ENCODE peak calls at places on chromosomes 12 and 14, in eight cellular contexts. Z is right atrium auricular region, A is upper lobe of left lung, D is mammary epithelial cell, Y is upper lobe of right lung, O is neural crest cell, T is MCF 10A, N is AG09319. K is an unnamed sample.

GRCh38 chr12:64893961-64894360 is 69.5 kb downstream of the TBC1D30 start:
- DNase-seq in Z (no peak), A (no peak), D (peak), Y (no peak), O (no peak), T (peak), N (peak), K (no peak)

GRCh38 chr12:116455540-116456306 is 103.5 kb upstream of the MAP1LC3B2 start:
- DNase-seq in Z (peak), A (peak), D (peak), Y (no peak), O (peak), T (peak), N (peak), K (no peak)

GRCh38 chr14:34452258-34452822 is 9.7 kb downstream of the SPTSSA start:
- DNase-seq in Z (no peak), A (no peak), D (no peak), Y (no peak), O (no peak), T (no peak), N (no peak), K (no peak)

GRCh38 chr12:49974231-49974675 is 1.5 kb downstream of the AQP6 start:
- DNase-seq in Z (peak), A (peak), D (no peak), Y (peak), O (peak), T (no peak), N (peak), K (no peak)

GRCh38 chr12:105224399-105224798 is 11.6 kb downstream of the APPL2 start:
- DNase-seq in Z (no peak), A (no peak), D (no peak), Y (no peak), O (no peak), T (no peak), N (no peak), K (no peak)

GRCh38 chr12:42332301-42332894 is 6.4 kb downstream of the PPHLN1 start:
- DNase-seq in Z (no peak), A (no peak), D (peak), Y (no peak), O (no peak), T (peak), N (peak), K (no peak)

GRCh38 chr14:51094901-51095853 is at the start of gene TRIM9:
- DNase-seq in Z (peak), A (peak), D (peak), Y (peak), O (peak), T (peak), N (peak), K (peak)

GRCh38 chr12:57611116-57611809 is at the start of gene ARHGEF25:
- DNase-seq in Z (no peak), A (peak), D (no peak), Y (no peak), O (peak), T (no peak), N (no peak), K (peak)

GRCh38 chr14:52873694-52874093 is 77.2 kb downstream of the FERMT2 start:
- DNase-seq in Z (no peak), A (peak), D (peak), Y (no peak), O (no peak), T (peak), N (peak), K (no peak)

GRCh38 chr12:38123566-38124246 is 192.9 kb upstream of the ALG10B start:
- DNase-seq in Z (no peak), A (no peak), D (no peak), Y (no peak), O (no peak), T (no peak), N (no peak), K (no peak)

GRCh38 chr12:77042834-77043233 is 22.5 kb downstream of the E2F7 start:
- DNase-seq in Z (no peak), A (no peak), D (no peak), Y (no peak), O (no peak), T (no peak), N (no peak), K (no peak)

GRCh38 chr14:30158299-30158698 is 230.7 kb upstream of the PRKD1 start:
- DNase-seq in Z (no peak), A (no peak), D (no peak), Y (no peak), O (no peak), T (no peak), N (no peak), K (no peak)

GRCh38 chr12:45674583-45674982 is 54.9 kb upstream of the ARID2 start:
- DNase-seq in Z (no peak), A (peak), D (peak), Y (peak), O (no peak), T (peak), N (peak), K (no peak)

GRCh38 chr14:98138666-98139065 is 1133.3 kb downstream of the BCL11B start:
- DNase-seq in Z (no peak), A (peak), D (peak), Y (no peak), O (peak), T (peak), N (no peak), K (no peak)

DNA sequence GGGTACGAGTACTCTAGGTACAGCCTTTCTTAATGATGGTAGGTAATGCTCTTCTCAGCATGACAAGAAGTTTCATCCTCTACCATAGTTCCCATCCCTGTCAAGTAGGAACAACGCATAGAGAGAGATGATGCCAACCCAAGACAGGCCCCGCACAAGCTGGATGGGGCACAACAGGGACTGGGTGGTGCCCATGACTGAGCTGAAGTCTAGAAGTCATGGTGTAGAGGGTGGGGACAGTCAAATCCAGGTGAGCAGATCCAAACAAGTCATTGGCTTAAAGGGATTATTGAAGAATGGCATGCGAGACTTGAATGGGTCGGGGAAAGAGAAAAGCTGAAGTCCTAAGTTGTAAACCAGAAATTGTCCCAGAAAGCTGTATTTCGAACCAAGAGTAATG is 84.2 kb upstream of the MDM1 start:
- DNase-seq in Z (no peak), A (no peak), D (no peak), Y (no peak), O (no peak), T (no peak), N (no peak), K (no peak)
- TF ChIP-seq CTCF in Z (no peak), A (no peak), D (no peak), Y (no peak), O (no peak), T (no peak), N (no peak), K (no peak)

DNA sequence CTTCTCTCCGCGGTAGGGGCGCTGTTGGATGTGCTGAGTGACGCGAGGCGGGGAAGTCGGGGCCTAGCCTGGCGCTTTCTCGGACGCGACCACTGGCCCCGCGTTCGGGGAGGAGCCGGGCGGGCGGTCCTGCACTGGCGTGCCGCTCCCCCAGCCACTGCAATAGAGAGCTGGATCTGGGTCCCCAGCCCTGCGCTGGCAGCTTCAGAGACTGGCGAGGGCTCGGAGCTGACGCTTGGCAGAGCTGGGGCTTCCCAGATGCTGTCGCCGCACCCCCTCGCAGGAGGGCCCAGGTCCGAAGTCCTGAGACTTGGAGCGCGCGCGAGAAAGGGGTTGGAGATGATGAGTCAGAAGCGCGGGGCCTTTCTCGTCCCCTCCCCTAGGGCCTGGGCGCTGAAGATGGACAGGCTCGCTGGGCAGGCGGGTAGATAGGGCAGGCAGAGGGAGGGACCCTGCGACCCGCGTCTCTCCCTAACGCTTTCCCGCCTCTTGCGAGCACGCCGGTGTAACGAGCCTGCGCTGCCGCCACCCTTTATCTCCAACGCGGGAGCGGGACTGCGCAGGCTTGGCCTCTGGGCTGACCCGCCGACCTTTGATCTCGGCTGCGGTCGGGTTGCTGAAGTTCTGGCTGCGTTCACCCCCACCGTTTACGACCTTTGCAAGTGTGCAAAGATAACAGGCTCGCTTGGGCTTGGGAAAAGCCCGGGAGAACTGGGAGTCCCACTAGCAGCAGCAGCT is 3.0 kb downstream of the TMEM253 start:
- DNase-seq in Z (peak), A (peak), D (peak), Y (peak), O (peak), T (peak), N (peak), K (peak)
- TF ChIP-seq CTCF in Z (peak), A (peak), D (peak), Y (peak), O (no peak), T (peak), N (peak), K (peak)

DNA sequence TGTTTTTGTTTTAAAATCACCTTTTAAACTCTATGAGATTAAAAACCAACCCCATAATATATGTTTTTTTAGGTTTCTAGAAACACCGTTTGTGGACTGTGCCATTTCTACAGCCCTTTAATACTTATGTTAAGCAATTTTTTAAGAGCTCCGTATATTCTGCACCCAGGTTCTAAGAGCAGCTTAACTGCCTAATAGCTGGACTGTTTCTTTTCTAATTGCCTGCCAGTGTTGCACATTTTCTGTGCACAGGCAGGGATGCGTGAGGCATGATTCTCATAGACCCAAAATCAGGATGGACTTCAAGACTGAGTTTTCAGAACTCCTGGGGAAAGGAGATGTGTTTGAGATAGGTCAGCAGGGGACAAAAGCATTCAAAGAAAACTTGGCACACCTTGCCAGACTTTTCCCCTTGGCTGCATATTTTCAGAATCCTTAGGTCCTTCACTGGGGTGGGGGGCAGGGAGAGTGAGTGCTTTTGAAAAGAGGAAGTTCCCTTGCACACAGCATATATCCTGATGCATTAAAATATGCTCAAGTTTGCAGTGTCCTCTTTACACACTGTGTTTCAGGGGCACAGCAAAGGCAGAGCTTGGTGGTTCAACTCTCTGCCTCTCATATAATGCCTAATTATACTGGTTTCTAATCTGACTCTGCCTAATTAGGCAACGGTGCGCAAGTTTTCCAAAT is 27.9 kb downstream of the TMEM30B start:
- DNase-seq in Z (no peak), A (no peak), D (no peak), Y (no peak), O (no peak), T (no peak), N (no peak), K (no peak)
- TF ChIP-seq CTCF in Z (peak), A (no peak), D (no peak), Y (no peak), O (no peak), T (no peak), N (no peak), K (no peak)

GRCh38 chr12:12890492-12890814 is 909 bp upstream of the GPRC5A start:
- DNase-seq in Z (no peak), A (peak), D (no peak), Y (peak), O (no peak), T (no peak), N (no peak), K (no peak)

GRCh38 chr12:12892670-12893290 is 1.4 kb downstream of the GPRC5A start:
- DNase-seq in Z (no peak), A (peak), D (no peak), Y (peak), O (no peak), T (peak), N (no peak), K (no peak)

GRCh38 chr12:12889701-12890100 is 1.7 kb upstream of the GPRC5A start:
- DNase-seq in Z (no peak), A (no peak), D (no peak), Y (no peak), O (no peak), T (no peak), N (no peak), K (no peak)

GRCh38 chr12:12891646-12892355 is 439 bp downstream of the GPRC5A start:
- DNase-seq in Z (no peak), A (no peak), D (no peak), Y (no peak), O (no peak), T (peak), N (no peak), K (no peak)

DNA sequence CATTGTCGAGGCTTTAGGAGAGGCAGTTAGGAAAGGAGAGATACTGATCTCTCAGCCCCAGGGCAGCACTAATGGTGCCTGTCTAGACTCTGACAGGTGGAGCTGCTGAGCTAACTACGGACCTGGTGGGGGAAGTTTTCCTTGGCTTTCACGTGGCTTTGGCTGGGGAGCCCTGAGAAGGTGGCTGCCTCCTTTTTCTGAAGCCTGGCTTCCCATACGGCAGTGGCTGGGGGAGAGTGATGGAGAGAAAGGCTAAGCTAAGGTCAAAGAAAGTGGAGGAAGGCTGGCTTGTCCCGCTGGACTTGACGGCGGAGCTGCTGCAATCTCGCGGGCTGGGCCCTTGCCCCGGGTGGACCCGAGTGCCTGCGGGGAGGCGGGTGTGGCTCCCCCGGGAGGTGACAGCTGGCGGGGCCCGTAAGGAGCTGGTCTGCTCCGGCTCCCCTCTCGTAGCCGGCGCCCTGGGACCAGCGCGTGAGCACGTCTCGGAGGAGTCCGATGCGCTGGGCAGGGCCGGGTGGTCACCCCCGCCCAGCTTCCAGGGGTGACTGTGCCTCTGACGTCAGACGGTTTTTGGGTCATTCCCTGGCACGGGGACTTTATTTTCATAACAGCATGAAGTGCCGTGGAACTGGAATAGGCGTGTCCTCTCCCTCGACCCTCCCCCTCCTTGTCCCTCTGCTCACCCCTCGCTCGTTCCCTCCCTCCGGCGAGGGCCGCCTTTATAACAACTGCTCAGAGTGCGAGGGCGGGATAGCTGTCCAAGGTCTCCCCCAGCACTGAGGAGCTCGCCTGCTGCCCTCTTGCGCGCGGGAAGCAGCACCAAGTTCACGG is at the start of gene GPRC5A:
- DNase-seq in Z (peak), A (peak), D (peak), Y (peak), O (peak), T (peak), N (peak), K (peak)
- TF ChIP-seq CTCF in Z (peak), A (no peak), D (no peak), Y (peak), O (no peak), T (peak), N (peak), K (peak)

DNA sequence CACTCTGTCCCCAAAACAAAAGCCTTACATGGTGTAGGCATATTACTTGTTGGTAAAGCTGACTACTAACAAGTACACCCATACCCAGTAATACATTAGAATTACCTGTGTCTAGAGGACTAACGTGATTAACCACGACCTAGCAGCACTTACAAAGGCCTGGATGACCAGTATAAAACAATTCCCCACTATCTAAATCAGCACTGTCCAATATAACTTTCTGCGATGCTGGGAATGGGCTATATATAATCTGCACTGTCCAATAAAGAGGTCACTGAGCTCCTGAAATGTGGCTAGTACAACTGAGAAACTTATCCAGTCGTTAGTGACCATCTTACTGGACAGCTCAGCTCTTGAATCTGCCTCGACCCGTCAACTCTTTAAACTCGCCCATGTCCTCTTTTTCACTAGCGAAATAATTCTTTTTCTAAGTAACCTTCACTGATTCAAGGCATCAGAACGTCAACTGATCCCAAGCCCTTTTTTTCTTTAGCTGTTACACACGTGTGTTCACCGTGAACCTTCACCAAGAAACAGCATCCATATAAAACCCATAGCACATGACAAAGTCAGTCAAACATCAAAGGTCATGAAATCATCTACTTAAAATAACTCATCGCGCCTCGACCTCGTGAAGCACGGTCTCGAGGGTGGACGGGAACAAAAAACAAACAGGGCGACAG is 911 bp upstream of the CIPC start:
- DNase-seq in Z (no peak), A (no peak), D (no peak), Y (no peak), O (no peak), T (peak), N (no peak), K (no peak)
- TF ChIP-seq CTCF in Z (no peak), A (no peak), D (no peak), Y (no peak), O (no peak), T (no peak), N (no peak), K (no peak)

GRCh38 chr14:57871487-57872080 is 5.7 kb upstream of the SLC35F4 start:
- DNase-seq in Z (no peak), A (no peak), D (peak), Y (no peak), O (peak), T (peak), N (peak), K (peak)
- TF ChIP-seq CTCF in Z (peak), A (peak), D (peak), Y (peak), O (peak), T (peak), N (peak), K (peak)

K was measured in progenitor cell of endocrine pancreas.